ENCODE peak calls at places on chromosomes 16 and 17, in six cellular contexts. B, R, S, E, D and H are unnamed samples.
A peak's percentile ranks its signal among the peaks of the same experiment; 100 is the strongest.

GRCh38 chr16:15523092-15523541 is 88.7 kb downstream of the BMERB1 start:
- DNase-seq in E (no peak), D (no peak), R (peak; percentile 71), B (no peak), S (no peak), H (peak; percentile 79)

GRCh38 chr17:79574656-79575055 is 36.2 kb downstream of the RBFOX3 start:
- DNase-seq in B (no peak), D (no peak), E (no peak), S (no peak), R (no peak), H (no peak)

GRCh38 chr16:56874800-56875199 is 9.8 kb downstream of the SLC12A3 start:
- DNase-seq in D (no peak), S (no peak), R (no peak), E (no peak), B (no peak), H (peak; percentile 35)

GRCh38 chr17:48995871-48996695 is 1.1 kb upstream of the IGF2BP1 start:
- DNase-seq in B (peak; percentile 86), R (peak; percentile 98), D (no peak), S (no peak), E (peak; percentile 47), H (no peak)

GRCh38 chr16:55876854-55877253 is 1.7 kb upstream of the CES5A start:
- DNase-seq in D (no peak), E (no peak), R (peak; percentile 14), S (no peak), B (no peak), H (no peak)

GRCh38 chr16:11833951-11834695 is 17.2 kb downstream of the RSL1D1 start:
- DNase-seq in E (no peak), R (peak; percentile 24), B (no peak), S (no peak), D (no peak), H (peak; percentile 69)

GRCh38 chr16:18788828-18789514 is 1.2 kb downstream of the RPS15A start:
- DNase-seq in B (no peak), R (no peak), E (peak; percentile 51), D (no peak), S (no peak), H (no peak)

GRCh38 chr17:74213897-74214386 is 571 bp downstream of the TTYH2 start:
- DNase-seq in E (no peak), S (no peak), R (no peak), D (no peak), B (no peak), H (no peak)

GRCh38 chr16:48194828-48195566 is 39.2 kb upstream of the ABCC12 start:
- DNase-seq in D (no peak), S (no peak), E (peak; percentile 5), R (peak; percentile 54), B (no peak), H (no peak)

GRCh38 chr17:44995602-44996001 is 27.5 kb upstream of the C1QL1 start:
- DNase-seq in D (no peak), E (no peak), B (no peak), R (no peak), S (no peak), H (no peak)

GRCh38 chr17:32819035-32819434 is 57.9 kb downstream of the MYO1D start:
- DNase-seq in E (peak; percentile 79), R (no peak), B (no peak), S (no peak), D (no peak), H (no peak)

GRCh38 chr16:47013910-47014309 is 40.4 kb upstream of the DNAJA2 start:
- DNase-seq in R (no peak), B (no peak), E (no peak), D (no peak), S (no peak), H (no peak)

GRCh38 chr16:47019563-47019962 is 46.1 kb upstream of the DNAJA2 start:
- DNase-seq in R (peak; percentile 21), B (no peak), S (no peak), E (peak; percentile 34), D (no peak), H (no peak)

GRCh38 chr16:47016700-47017133 is 43.2 kb upstream of the DNAJA2 start:
- DNase-seq in B (no peak), R (no peak), D (no peak), E (no peak), S (peak; percentile 71), H (no peak)

GRCh38 chr16:47017636-47018035 is 44.2 kb upstream of the DNAJA2 start:
- DNase-seq in R (no peak), B (no peak), S (no peak), E (no peak), D (no peak), H (no peak)

DNA sequence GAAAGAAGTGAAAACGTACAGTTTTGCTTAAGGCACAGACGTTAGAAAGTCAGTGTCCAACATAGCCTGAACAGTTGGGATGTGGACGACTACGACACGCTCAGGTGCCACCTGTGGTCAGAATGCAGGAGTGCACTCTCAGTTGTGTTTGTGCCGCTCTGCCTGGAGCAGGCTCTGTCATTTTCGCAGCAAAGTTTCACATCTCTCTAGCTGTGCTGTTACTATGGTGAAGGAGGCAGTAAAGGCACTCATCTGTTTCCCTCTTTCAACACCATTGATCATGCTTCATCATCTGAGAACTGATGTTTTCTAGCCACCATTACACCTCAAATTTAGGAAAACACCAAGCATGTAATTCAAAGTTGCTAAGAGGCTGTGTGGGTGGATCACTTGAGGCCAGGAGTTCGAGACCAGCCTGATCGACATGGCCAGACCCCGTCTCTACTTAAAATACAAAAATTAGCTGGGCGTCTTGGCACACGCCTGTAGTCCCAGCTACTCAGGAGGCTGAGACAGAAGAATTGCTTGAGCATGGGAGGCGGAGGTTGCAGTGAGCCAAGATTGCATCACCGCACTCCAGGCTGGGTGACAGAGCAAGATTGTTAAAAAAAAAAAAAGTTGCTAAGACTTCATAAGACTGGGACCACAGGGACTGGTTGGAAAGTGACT is 44.9 kb upstream of the DNAJA2 start:
- DNase-seq in B (peak; percentile 22), S (peak; percentile 98), E (peak; percentile 13), R (peak; percentile 75), D (no peak), H (no peak)
- TF ChIP-seq POLR2A in B (no peak), S (no peak), E (no peak), R (no peak), D (no peak), H (no peak)

GRCh38 chr17:2410951-2411350 is 10.1 kb upstream of the MNT start:
- DNase-seq in S (no peak), B (no peak), R (peak; percentile 12), D (no peak), E (no peak), H (no peak)

GRCh38 chr17:2406271-2406902 is 5.5 kb upstream of the MNT start:
- DNase-seq in B (no peak), R (peak; percentile 70), S (no peak), D (no peak), E (no peak), H (no peak)

GRCh38 chr17:2403044-2403443 is 2.2 kb upstream of the MNT start:
- DNase-seq in S (no peak), E (no peak), D (no peak), R (no peak), B (no peak), H (no peak)

GRCh38 chr17:2405247-2405926 is 4.5 kb upstream of the MNT start:
- DNase-seq in B (no peak), D (peak; percentile 58), R (peak; percentile 67), S (no peak), E (peak; percentile 43), H (no peak)

DNA sequence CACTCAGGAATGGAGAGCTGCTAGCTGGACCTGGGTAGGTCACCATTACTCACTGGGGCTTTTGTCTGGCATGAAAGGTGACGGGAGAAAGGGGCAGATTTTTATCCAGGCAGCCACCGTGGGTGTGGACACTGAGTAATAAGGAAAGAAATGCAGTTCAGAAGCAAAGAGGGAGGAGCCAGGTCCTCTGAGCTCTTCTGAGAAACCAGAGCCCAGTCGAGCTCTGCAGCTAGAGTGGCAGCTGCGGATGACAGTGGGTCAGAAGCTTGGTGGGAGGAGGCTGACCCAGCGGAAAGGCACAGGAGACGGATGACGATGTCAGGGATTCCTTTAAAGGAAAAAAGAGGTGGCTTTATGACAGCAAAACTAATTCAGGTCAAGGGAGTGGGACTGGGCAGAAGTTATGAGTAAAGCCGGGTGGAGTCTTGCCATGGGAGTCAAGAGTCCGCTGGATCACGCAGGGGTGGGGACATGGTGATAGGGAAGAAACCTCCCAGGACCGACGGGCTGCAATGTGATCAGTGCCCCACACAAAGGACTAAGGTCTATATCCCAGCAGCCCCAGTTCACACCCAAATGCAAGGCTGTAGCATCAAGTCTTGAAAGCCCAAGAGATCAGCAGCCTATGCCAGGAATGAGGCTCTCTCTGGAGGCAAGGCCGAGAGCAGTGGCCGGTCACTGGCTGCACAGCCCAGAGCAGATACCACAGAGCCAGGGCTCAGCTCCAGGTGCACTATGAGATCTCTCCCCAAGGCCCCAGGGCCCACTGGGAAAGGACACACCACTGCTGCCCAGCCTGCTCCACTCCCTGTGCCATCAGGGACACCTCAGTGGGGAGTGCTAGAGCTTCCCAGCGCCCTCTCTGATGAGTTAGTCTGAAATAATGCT is 6.3 kb upstream of the MNT start:
- DNase-seq in R (peak; percentile 89), S (no peak), B (peak; percentile 78), D (peak; percentile 71), E (peak; percentile 84), H (peak; percentile 51)
- TF ChIP-seq POLR2A in R (no peak), S (no peak), B (peak; percentile 18), D (no peak), E (peak; percentile 41), H (peak; percentile 38)

DNA sequence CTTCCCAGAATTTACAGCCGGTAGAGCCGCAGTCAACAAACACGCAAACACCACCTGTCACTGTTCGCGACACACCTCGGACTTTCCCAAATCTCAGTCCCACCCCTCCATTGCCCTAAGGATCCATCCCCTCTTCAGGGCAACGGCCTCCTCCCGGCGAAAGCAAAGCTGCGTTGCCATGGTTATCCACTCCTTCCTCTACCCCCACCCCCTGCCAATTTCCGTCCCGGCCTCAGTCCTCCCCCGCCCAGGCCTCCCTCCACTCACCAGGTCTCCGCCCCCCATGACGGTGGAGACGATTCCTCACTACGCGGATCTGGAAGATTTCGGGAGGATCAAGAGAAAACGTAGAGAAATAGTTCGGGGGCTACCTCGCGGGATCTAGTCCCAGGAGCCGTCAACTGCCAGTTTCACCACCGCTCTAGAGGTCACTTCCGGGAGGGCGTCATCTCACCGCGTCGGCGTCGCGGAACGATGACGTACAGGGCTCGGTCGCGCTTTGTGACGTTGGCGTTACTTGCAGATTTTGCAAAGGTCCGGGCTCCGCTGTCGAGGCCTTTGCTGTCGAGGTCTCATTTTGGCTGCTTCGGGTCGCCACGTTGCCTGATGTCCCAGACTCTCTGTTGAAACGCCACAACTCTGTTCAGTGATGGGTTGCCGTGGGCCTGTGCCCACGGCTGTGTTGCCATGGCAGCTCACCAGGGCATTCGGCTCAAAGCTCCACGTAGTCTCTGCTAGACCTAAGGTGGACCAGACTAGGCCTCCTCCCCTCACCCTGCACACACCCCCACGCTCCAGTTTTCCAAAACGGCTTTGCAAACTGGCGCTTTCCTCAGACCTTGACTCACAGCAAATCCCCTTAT is at the start of gene CWC25:
- DNase-seq in E (peak; percentile 99), S (peak; percentile 97), D (peak; percentile 97), B (peak; percentile 76), R (peak; percentile 99), H (peak; percentile 96)
- TF ChIP-seq POLR2A in E (peak; percentile 87), S (peak; percentile 97), D (no peak), B (peak; percentile 62), R (peak; percentile 69), H (peak; percentile 71)

GRCh38 chr17:5396612-5397011 is 22.9 kb downstream of the NUP88 start:
- DNase-seq in E (no peak), D (no peak), S (no peak), R (no peak), B (no peak), H (no peak)

DNA sequence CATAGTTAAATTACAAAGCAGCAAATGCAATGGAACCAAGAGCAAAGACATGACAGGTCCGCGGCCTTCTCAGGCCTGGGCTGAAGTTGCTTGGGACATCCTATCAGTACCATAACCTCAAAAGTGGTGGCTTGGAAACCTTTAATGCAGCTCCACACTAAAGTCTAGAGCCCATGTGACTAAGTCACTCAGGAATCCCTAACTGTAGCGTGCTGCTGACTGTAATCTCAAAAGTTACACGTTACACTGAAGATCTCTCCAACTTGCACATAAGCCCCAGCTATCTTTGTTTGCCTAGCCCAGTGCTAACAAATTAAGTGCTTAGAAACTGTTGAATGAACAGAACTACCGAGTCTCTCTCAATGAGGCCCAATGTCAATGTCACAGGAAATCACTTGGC is 27.8 kb downstream of the NUP88 start:
- DNase-seq in R (no peak), S (no peak), D (no peak), E (no peak), B (no peak), H (no peak)
- TF ChIP-seq POLR2A in R (no peak), S (no peak), D (no peak), E (no peak), B (no peak), H (no peak)